ENCODE peak calls at places on chromosomes 3 and 15, in seven cellular contexts. One of them, this sample, is unnamed.

GRCh38 chr3:150603888-150604319 is 783 bp downstream of the SELENOT start:
- DNase-seq in endothelial cell of umbilical vein: no peak
- DNase-seq in breast epithelium: no peak
- DNase-seq in tibial artery: no peak
- DNase-seq in neural progenitor cell: no peak
- DNase-seq in fibroblast of lung: peak
- DNase-seq in uterus: no peak
- DNase-seq in this sample: no peak

GRCh38 chr3:46812237-46812791 is 50.9 kb downstream of the MYL3 start:
- DNase-seq in uterus: peak
- DNase-seq in tibial artery: peak
- DNase-seq in neural progenitor cell: peak
- DNase-seq in fibroblast of lung: peak
- DNase-seq in breast epithelium: peak
- DNase-seq in endothelial cell of umbilical vein: peak
- DNase-seq in this sample: peak

GRCh38 chr3:17032407-17033034 is 147.8 kb downstream of the PLCL2 start:
- DNase-seq in fibroblast of lung: peak
- DNase-seq in tibial artery: no peak
- DNase-seq in neural progenitor cell: peak
- DNase-seq in uterus: no peak
- DNase-seq in endothelial cell of umbilical vein: peak
- DNase-seq in breast epithelium: no peak
- DNase-seq in this sample: no peak

GRCh38 chr15:64687167-64688085 is 88.0 kb downstream of the RBPMS2 start:
- DNase-seq in breast epithelium: no peak
- DNase-seq in uterus: no peak
- DNase-seq in fibroblast of lung: no peak
- DNase-seq in tibial artery: no peak
- DNase-seq in endothelial cell of umbilical vein: no peak
- DNase-seq in neural progenitor cell: no peak
- DNase-seq in this sample: no peak

GRCh38 chr15:69523010-69524001 is 70.7 kb downstream of the RPLP1 start:
- DNase-seq in uterus: peak
- DNase-seq in fibroblast of lung: peak
- DNase-seq in endothelial cell of umbilical vein: peak
- DNase-seq in breast epithelium: peak
- DNase-seq in tibial artery: peak
- DNase-seq in neural progenitor cell: peak
- DNase-seq in this sample: peak

GRCh38 chr3:23430781-23431423 is 227.8 kb downstream of the UBE2E2 start:
- DNase-seq in breast epithelium: no peak
- DNase-seq in fibroblast of lung: no peak
- DNase-seq in endothelial cell of umbilical vein: no peak
- DNase-seq in tibial artery: no peak
- DNase-seq in neural progenitor cell: no peak
- DNase-seq in uterus: no peak
- DNase-seq in this sample: no peak

GRCh38 chr15:43218908-43219706 is 1.7 kb downstream of the EPB42 start:
- DNase-seq in breast epithelium: peak
- DNase-seq in neural progenitor cell: peak
- DNase-seq in uterus: no peak
- DNase-seq in tibial artery: no peak
- DNase-seq in fibroblast of lung: peak
- DNase-seq in endothelial cell of umbilical vein: peak
- DNase-seq in this sample: no peak

GRCh38 chr3:167882057-167882667 is 146.6 kb downstream of the SERPINI1 start:
- DNase-seq in uterus: no peak
- DNase-seq in breast epithelium: no peak
- DNase-seq in tibial artery: no peak
- DNase-seq in neural progenitor cell: peak
- DNase-seq in fibroblast of lung: peak
- DNase-seq in endothelial cell of umbilical vein: peak
- DNase-seq in this sample: peak

GRCh38 chr3:155069729-155070128 is 10.4 kb upstream of the MME start:
- DNase-seq in uterus: no peak
- DNase-seq in neural progenitor cell: no peak
- DNase-seq in fibroblast of lung: peak
- DNase-seq in endothelial cell of umbilical vein: peak
- DNase-seq in tibial artery: no peak
- DNase-seq in breast epithelium: no peak
- DNase-seq in this sample: no peak

GRCh38 chr3:161268601-161269000 is 47.5 kb downstream of the NMD3 start:
- DNase-seq in breast epithelium: no peak
- DNase-seq in uterus: no peak
- DNase-seq in tibial artery: no peak
- DNase-seq in neural progenitor cell: no peak
- DNase-seq in endothelial cell of umbilical vein: no peak
- DNase-seq in fibroblast of lung: no peak
- DNase-seq in this sample: no peak

GRCh38 chr3:197907196-197907595 is 42.8 kb upstream of the RPL35A start:
- DNase-seq in breast epithelium: no peak
- DNase-seq in endothelial cell of umbilical vein: no peak
- DNase-seq in uterus: no peak
- DNase-seq in tibial artery: no peak
- DNase-seq in neural progenitor cell: no peak
- DNase-seq in fibroblast of lung: no peak
- DNase-seq in this sample: no peak

GRCh38 chr15:56844463-56844862 is 74.0 kb upstream of the TCF12 start:
- DNase-seq in tibial artery: no peak
- DNase-seq in endothelial cell of umbilical vein: no peak
- DNase-seq in fibroblast of lung: no peak
- DNase-seq in neural progenitor cell: no peak
- DNase-seq in uterus: no peak
- DNase-seq in breast epithelium: no peak
- DNase-seq in this sample: no peak

GRCh38 chr3:108106031-108106430 is 15.2 kb upstream of the CD47 start:
- DNase-seq in tibial artery: no peak
- DNase-seq in fibroblast of lung: peak
- DNase-seq in neural progenitor cell: no peak
- DNase-seq in endothelial cell of umbilical vein: no peak
- DNase-seq in breast epithelium: no peak
- DNase-seq in uterus: no peak
- DNase-seq in this sample: no peak

GRCh38 chr15:25469377-25469776 is 30.6 kb upstream of the UBE3A start:
- DNase-seq in uterus: no peak
- DNase-seq in endothelial cell of umbilical vein: no peak
- DNase-seq in tibial artery: no peak
- DNase-seq in neural progenitor cell: no peak
- DNase-seq in fibroblast of lung: no peak
- DNase-seq in breast epithelium: no peak
- DNase-seq in this sample: no peak

GRCh38 chr15:33865416-33865815 is 102.9 kb upstream of the CHRM5 start:
- DNase-seq in neural progenitor cell: no peak
- DNase-seq in breast epithelium: no peak
- DNase-seq in uterus: no peak
- DNase-seq in endothelial cell of umbilical vein: no peak
- DNase-seq in fibroblast of lung: peak
- DNase-seq in tibial artery: no peak
- DNase-seq in this sample: no peak

GRCh38 chr15:85475317-85475701 is 94.9 kb downstream of the AKAP13 start:
- DNase-seq in neural progenitor cell: no peak
- DNase-seq in uterus: no peak
- DNase-seq in fibroblast of lung: no peak
- DNase-seq in endothelial cell of umbilical vein: peak
- DNase-seq in breast epithelium: no peak
- DNase-seq in tibial artery: no peak
- DNase-seq in this sample: no peak

GRCh38 chr3:905217-905616 is 187.6 kb upstream of the CNTN6 start:
- DNase-seq in breast epithelium: no peak
- DNase-seq in neural progenitor cell: no peak
- DNase-seq in fibroblast of lung: no peak
- DNase-seq in tibial artery: no peak
- DNase-seq in uterus: no peak
- DNase-seq in endothelial cell of umbilical vein: no peak
- DNase-seq in this sample: no peak

GRCh38 chr3:188978772-188979171 is 193.0 kb upstream of the TPRG1 start:
- DNase-seq in fibroblast of lung: peak
- DNase-seq in tibial artery: peak
- DNase-seq in breast epithelium: no peak
- DNase-seq in endothelial cell of umbilical vein: no peak
- DNase-seq in uterus: peak
- DNase-seq in neural progenitor cell: no peak
- DNase-seq in this sample: peak

GRCh38 chr15:31083394-31083790 is 18.1 kb downstream of the TRPM1 start:
- DNase-seq in breast epithelium: no peak
- DNase-seq in neural progenitor cell: no peak
- DNase-seq in endothelial cell of umbilical vein: no peak
- DNase-seq in fibroblast of lung: no peak
- DNase-seq in uterus: no peak
- DNase-seq in tibial artery: no peak
- DNase-seq in this sample: peak

GRCh38 chr3:88509582-88509981 is 359.8 kb downstream of the C3orf38 start:
- DNase-seq in uterus: no peak
- DNase-seq in tibial artery: no peak
- DNase-seq in neural progenitor cell: no peak
- DNase-seq in endothelial cell of umbilical vein: no peak
- DNase-seq in fibroblast of lung: no peak
- DNase-seq in breast epithelium: no peak
- DNase-seq in this sample: no peak

GRCh38 chr3:42996633-42997075 is 17.5 kb downstream of the GASK1A start:
- DNase-seq in breast epithelium: no peak
- DNase-seq in endothelial cell of umbilical vein: no peak
- DNase-seq in uterus: peak
- DNase-seq in fibroblast of lung: no peak
- DNase-seq in tibial artery: peak
- DNase-seq in neural progenitor cell: no peak
- DNase-seq in this sample: no peak

GRCh38 chr3:149969110-149969944 is 1.4 kb downstream of the PFN2 start:
- DNase-seq in tibial artery: peak
- DNase-seq in uterus: peak
- DNase-seq in neural progenitor cell: peak
- DNase-seq in fibroblast of lung: peak
- DNase-seq in breast epithelium: peak
- DNase-seq in endothelial cell of umbilical vein: peak
- DNase-seq in this sample: no peak

GRCh38 chr15:57526076-57526475 is 65.6 kb upstream of the MYZAP start:
- DNase-seq in breast epithelium: no peak
- DNase-seq in neural progenitor cell: no peak
- DNase-seq in tibial artery: no peak
- DNase-seq in uterus: no peak
- DNase-seq in endothelial cell of umbilical vein: no peak
- DNase-seq in fibroblast of lung: no peak
- DNase-seq in this sample: no peak

GRCh38 chr3:12308517-12308916 is 19.6 kb downstream of the PPARG start:
- DNase-seq in endothelial cell of umbilical vein: peak
- DNase-seq in fibroblast of lung: peak
- DNase-seq in uterus: no peak
- DNase-seq in breast epithelium: no peak
- DNase-seq in tibial artery: no peak
- DNase-seq in neural progenitor cell: no peak
- DNase-seq in this sample: no peak

GRCh38 chr3:172065967-172066762 is 26.8 kb downstream of the FNDC3B start:
- DNase-seq in uterus: no peak
- DNase-seq in breast epithelium: no peak
- DNase-seq in neural progenitor cell: no peak
- DNase-seq in endothelial cell of umbilical vein: peak
- DNase-seq in tibial artery: no peak
- DNase-seq in fibroblast of lung: peak
- DNase-seq in this sample: no peak

GRCh38 chr15:52466134-52466701 is 62.5 kb downstream of the MYO5A start:
- DNase-seq in neural progenitor cell: peak
- DNase-seq in uterus: no peak
- DNase-seq in endothelial cell of umbilical vein: no peak
- DNase-seq in breast epithelium: no peak
- DNase-seq in fibroblast of lung: no peak
- DNase-seq in tibial artery: peak
- DNase-seq in this sample: peak

GRCh38 chr3:170909129-170909903 is 879 bp upstream of the EIF5A2 start:
- DNase-seq in neural progenitor cell: no peak
- DNase-seq in fibroblast of lung: peak
- DNase-seq in tibial artery: peak
- DNase-seq in breast epithelium: no peak
- DNase-seq in endothelial cell of umbilical vein: peak
- DNase-seq in uterus: peak
- DNase-seq in this sample: peak
- H3K4me3 ChIP-seq in neural progenitor cell: no peak
- H3K4me3 ChIP-seq in fibroblast of lung: no peak
- H3K4me3 ChIP-seq in tibial artery: peak
- H3K4me3 ChIP-seq in breast epithelium: peak
- H3K4me3 ChIP-seq in endothelial cell of umbilical vein: no peak
- H3K4me3 ChIP-seq in uterus: peak
- H3K4me3 ChIP-seq in this sample: no peak

GRCh38 chr3:51819709-51820406 is 40.8 kb upstream of the IQCF6 start:
- DNase-seq in tibial artery: no peak
- DNase-seq in fibroblast of lung: no peak
- DNase-seq in uterus: no peak
- DNase-seq in endothelial cell of umbilical vein: no peak
- DNase-seq in neural progenitor cell: peak
- DNase-seq in breast epithelium: no peak
- DNase-seq in this sample: no peak
- TF ChIP-seq CTCF in tibial artery: no peak
- TF ChIP-seq CTCF in fibroblast of lung: no peak
- TF ChIP-seq CTCF in uterus: no peak
- TF ChIP-seq CTCF in endothelial cell of umbilical vein: peak
- TF ChIP-seq CTCF in neural progenitor cell: peak
- TF ChIP-seq CTCF in breast epithelium: no peak
- TF ChIP-seq CTCF in this sample: no peak

DNA sequence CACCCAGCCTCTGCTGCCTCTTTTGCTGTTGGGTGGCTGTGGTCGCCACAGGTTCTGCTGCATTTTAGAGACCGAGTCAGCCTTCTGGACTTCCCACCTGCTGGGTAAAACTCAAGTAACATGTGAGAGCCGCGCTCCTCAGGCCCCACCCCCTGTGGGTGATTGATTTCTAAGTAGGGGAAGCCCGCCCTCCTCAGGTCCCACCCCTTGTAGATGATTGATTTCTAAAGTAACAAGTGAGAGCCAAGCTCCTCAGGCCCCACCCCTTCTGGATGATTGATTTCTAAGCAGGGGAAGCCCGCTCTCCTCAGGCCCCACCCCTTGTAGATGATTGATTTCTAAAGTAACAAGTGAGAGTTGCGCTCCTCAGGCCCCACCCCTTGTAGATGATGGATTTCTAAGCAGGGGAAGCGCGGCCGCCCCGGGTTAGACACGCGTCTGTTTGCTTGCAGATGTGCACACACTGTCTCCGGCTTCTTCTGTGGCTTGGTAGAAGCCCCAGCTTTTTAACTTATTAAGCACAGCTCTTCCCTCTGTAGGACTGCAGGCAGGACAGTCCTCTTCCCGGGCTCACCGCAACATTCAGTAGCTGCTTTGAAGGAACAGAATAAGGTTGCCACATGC is 83.4 kb downstream of the FAM43A start:
- DNase-seq in uterus: peak
- DNase-seq in endothelial cell of umbilical vein: peak
- DNase-seq in neural progenitor cell: peak
- DNase-seq in breast epithelium: peak
- DNase-seq in tibial artery: peak
- DNase-seq in fibroblast of lung: peak
- DNase-seq in this sample: peak
- H3K4me3 ChIP-seq in uterus: peak
- H3K4me3 ChIP-seq in endothelial cell of umbilical vein: no peak
- H3K4me3 ChIP-seq in neural progenitor cell: peak
- H3K4me3 ChIP-seq in breast epithelium: peak
- H3K4me3 ChIP-seq in tibial artery: peak
- H3K4me3 ChIP-seq in fibroblast of lung: no peak
- H3K4me3 ChIP-seq in this sample: no peak

DNA sequence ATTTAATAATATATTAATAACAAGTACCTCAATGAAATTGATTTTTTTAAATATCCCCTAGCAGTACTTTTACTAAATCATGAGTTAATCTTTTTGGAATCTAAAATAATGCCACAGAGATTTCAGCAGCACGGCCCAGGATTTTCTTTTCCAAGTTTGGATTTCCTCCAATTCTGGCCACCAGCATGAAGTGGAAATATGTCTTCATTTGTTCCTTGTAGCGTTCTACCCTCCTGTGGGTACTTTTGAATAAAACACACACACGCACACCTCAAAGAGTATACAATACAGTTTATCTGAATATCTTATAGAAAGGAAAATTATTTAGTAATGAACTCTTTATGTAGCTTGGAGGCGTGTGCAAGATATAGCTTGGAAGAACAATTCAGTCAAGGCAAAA is 125.1 kb upstream of the STT3B start:
- DNase-seq in fibroblast of lung: peak
- DNase-seq in tibial artery: no peak
- DNase-seq in uterus: no peak
- DNase-seq in endothelial cell of umbilical vein: no peak
- DNase-seq in neural progenitor cell: no peak
- DNase-seq in breast epithelium: no peak
- DNase-seq in this sample: no peak
- TF ChIP-seq CTCF in fibroblast of lung: no peak
- TF ChIP-seq CTCF in tibial artery: no peak
- TF ChIP-seq CTCF in uterus: no peak
- TF ChIP-seq CTCF in endothelial cell of umbilical vein: no peak
- TF ChIP-seq CTCF in neural progenitor cell: no peak
- TF ChIP-seq CTCF in breast epithelium: no peak
- TF ChIP-seq CTCF in this sample: no peak